ENCODE peak calls at places on chromosomes 6 and 20, in ten cellular contexts. B is aorta, U is fibroblast of lung, V is right cardiac atrium, X is GM06990, E is adipocyte, A is upper lobe of right lung, C is cardiac muscle cell, D is neuronal stem cell, Z is GM23338. Q is an unnamed sample.

GRCh38 chr6:122026572-122027369 is 372.7 kb upstream of the HSF2 start:
- DNase-seq in C (no peak), A (no peak), E (peak; percentile 70), B (no peak), D (no peak), X (no peak), U (no peak), Z (no peak), V (no peak), Q (no peak)

GRCh38 chr6:29035951-29036350 is 9.0 kb downstream of the OR2W1 start:
- DNase-seq in X (no peak), U (no peak), C (no peak), Z (peak; percentile 34), D (no peak), A (no peak), E (no peak), B (no peak), V (no peak), Q (no peak)

GRCh38 chr6:42459888-42460287 is 8.2 kb upstream of the TRERF1 start:
- DNase-seq in D (no peak), A (no peak), E (no peak), U (no peak), C (no peak), X (no peak), Z (no peak), V (no peak), B (no peak), Q (no peak)

GRCh38 chr6:160337301-160337700 is 10.9 kb upstream of the SLC22A3 start:
- DNase-seq in B (no peak), A (no peak), U (no peak), C (no peak), E (peak; percentile 6), X (no peak), D (no peak), Z (no peak), V (no peak), Q (no peak)

GRCh38 chr20:41027872-41028358 is 707 bp upstream of the TOP1 start:
- DNase-seq in U (no peak), X (no peak), V (no peak), B (no peak), Z (no peak), E (no peak), D (no peak), A (no peak), C (no peak), Q (no peak)

GRCh38 chr20:34012735-34013134 is 19.0 kb downstream of the RALY start:
- DNase-seq in V (no peak), U (no peak), E (no peak), A (no peak), B (no peak), X (no peak), Z (no peak), C (no peak), D (no peak), Q (no peak)

GRCh38 chr6:13261464-13261994 is 66.8 kb downstream of the TBC1D7 start:
- DNase-seq in C (no peak), B (no peak), X (peak; percentile 53), D (no peak), Z (no peak), U (no peak), V (no peak), A (no peak), E (no peak), Q (no peak)

GRCh38 chr6:132130530-132131298 is 179.5 kb upstream of the CCN2 start:
- DNase-seq in U (peak; percentile 85), Z (no peak), D (no peak), C (no peak), V (peak; percentile 71), E (no peak), B (peak; percentile 87), X (no peak), A (no peak), Q (no peak)

GRCh38 chr6:84422380-84422968 is 195.0 kb upstream of the CEP162 start:
- DNase-seq in C (peak; percentile 82), B (peak; percentile 91), U (peak; percentile 79), D (peak; percentile 72), V (peak; percentile 59), Z (peak; percentile 83), A (peak; percentile 65), X (peak; percentile 40), E (peak; percentile 78), Q (no peak)

GRCh38 chr6:144325232-144325631 is 40.1 kb downstream of the UTRN start:
- DNase-seq in C (no peak), E (no peak), A (no peak), B (no peak), V (no peak), D (no peak), U (no peak), Z (no peak), X (no peak), Q (no peak)

DNA sequence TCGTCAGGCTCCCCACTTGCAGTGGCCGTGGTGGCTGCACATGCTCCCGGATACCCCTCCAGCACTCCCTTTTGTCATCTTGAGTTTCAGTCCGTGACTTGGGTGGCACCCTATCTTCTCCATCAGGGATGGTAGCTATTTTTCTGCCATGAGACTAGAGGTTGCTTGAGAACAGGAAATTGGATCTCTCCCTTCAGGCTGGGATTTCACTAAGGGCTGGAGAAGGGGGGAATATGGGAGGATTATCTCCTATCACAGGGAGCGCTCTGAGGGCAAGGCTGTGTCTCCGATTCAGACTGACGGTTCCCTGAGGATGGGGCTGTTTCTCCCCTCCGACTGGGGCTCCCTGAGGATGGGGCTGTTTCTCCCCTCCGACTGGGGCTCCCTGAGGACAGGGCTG is 123.1 kb downstream of the MRPL14 start:
- DNase-seq in B (peak; percentile 35), D (no peak), A (no peak), C (no peak), Z (no peak), U (no peak), E (no peak), V (no peak), X (no peak), Q (no peak)
- H3K27me3 ChIP-seq in B (no peaks in the 10 kb centered on the region), D (peaks cover 80% of the 10 kb centered on the region), A (peaks cover 45% of the 10 kb centered on the region), C (no peaks in the 10 kb centered on the region), Z (peaks cover 30% of the 10 kb centered on the region), U (no peaks in the 10 kb centered on the region), E (no peaks in the 10 kb centered on the region), V (no peaks in the 10 kb centered on the region), X (peaks cover 2% of the 10 kb centered on the region), Q (peaks cover 37% of the 10 kb centered on the region)

DNA sequence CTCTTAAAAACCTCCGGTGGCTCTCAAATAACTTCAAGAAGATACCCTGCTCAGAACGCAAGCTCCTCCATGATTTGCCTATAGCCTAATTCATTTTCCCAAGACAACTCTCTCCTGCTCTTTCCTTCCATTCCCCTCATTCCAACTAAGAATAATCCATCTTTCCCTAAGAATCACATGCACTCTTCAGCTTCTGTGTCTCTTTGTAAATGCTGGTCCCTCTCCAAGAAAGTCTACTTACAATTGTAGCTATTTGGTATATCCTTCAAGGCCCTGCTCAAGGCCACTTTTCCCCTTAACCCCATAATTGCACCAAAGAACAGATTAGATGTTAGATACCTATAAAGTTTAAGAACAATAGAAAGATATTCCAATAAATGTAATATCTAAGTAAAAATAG is 7.4 kb upstream of the HEY2 start:
- DNase-seq in E (no peak), C (no peak), A (no peak), B (no peak), Z (no peak), U (no peak), X (no peak), V (no peak), D (no peak), Q (no peak)
- H3K27me3 ChIP-seq in E (peaks cover 13% of the 10 kb centered on the region), C (peaks cover 9% of the 10 kb centered on the region), A (peaks cover 30% of the 10 kb centered on the region), B (no peaks in the 10 kb centered on the region), Z (peaks cover 1% of the 10 kb centered on the region), U (peaks cover 17% of the 10 kb centered on the region), X (peaks cover 1% of the 10 kb centered on the region), V (no peaks in the 10 kb centered on the region), D (peaks cover 84% of the 10 kb centered on the region), Q (peaks cover 16% of the 10 kb centered on the region)

DNA sequence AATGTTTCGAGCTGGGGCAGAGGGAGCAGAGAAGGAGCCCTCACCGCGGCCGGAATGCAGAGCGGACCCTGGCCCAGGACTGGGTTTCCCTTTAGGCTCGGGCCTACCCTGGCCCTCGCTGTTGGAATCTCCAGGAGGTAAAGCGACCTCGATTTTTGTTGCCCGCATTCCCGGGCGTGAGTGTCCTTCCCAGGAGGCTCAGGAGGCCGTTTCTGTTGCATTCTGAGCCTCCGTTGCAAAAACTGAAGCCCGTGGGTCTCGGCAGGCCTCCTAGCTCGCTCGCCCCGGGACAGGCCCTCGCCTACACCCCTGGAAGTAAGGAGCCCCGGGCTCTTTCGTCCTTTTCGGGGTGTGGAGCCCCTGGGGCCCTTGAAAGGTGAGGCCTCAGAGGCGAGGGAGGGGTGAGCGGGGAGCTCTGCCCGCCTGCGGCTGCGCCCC is 2.2 kb downstream of the NR2E1 start:
- DNase-seq in X (no peak), V (no peak), C (no peak), D (no peak), Z (peak; percentile 69), A (no peak), E (no peak), U (no peak), B (no peak), Q (no peak)
- H3K27me3 ChIP-seq in X (peaks cover 6% of the 10 kb centered on the region), V (no peaks in the 10 kb centered on the region), C (peaks cover 100% of the 10 kb centered on the region), D (peaks cover 100% of the 10 kb centered on the region), Z (peaks cover 100% of the 10 kb centered on the region), A (peaks cover 100% of the 10 kb centered on the region), E (peaks cover 98% of the 10 kb centered on the region), U (peaks cover 92% of the 10 kb centered on the region), B (peaks cover 5% of the 10 kb centered on the region), Q (peaks cover 99% of the 10 kb centered on the region)

GRCh38 chr20:63017826-63018411 is 11.2 kb upstream of the BHLHE23 start:
- DNase-seq in U (no peak), E (no peak), C (no peak), B (peak; percentile 71), V (no peak), Z (peak; percentile 3), X (no peak), D (no peak), A (peak; percentile 56), Q (no peak)

GRCh38 chr20:63022501-63022900 is 15.7 kb upstream of the BHLHE23 start:
- DNase-seq in E (no peak), U (no peak), B (peak; percentile 32), X (no peak), A (peak; percentile 38), Z (peak; percentile 5), C (no peak), D (no peak), V (no peak), Q (no peak)

GRCh38 chr20:63021356-63022321 is 14.9 kb upstream of the BHLHE23 start:
- DNase-seq in E (no peak), D (no peak), X (no peak), B (peak; percentile 51), U (no peak), C (no peak), Z (no peak), A (peak; percentile 45), V (no peak), Q (no peak)

GRCh38 chr20:63023071-63023835 is 16.5 kb upstream of the BHLHE23 start:
- DNase-seq in U (no peak), D (no peak), B (peak; percentile 64), Z (no peak), C (no peak), A (peak; percentile 59), V (no peak), E (no peak), X (no peak), Q (no peak)

GRCh38 chr20:63020681-63021080 is 13.9 kb upstream of the BHLHE23 start:
- DNase-seq in C (no peak), B (peak; percentile 54), X (no peak), V (no peak), D (no peak), A (no peak), Z (no peak), E (no peak), U (no peak), Q (no peak)
- H3K27me3 ChIP-seq in C (peaks cover 3% of the 10 kb centered on the region), B (peaks cover 4% of the 10 kb centered on the region), X (no peaks in the 10 kb centered on the region), V (no peaks in the 10 kb centered on the region), D (peaks cover 25% of the 10 kb centered on the region), A (peaks cover 73% of the 10 kb centered on the region), Z (no peaks in the 10 kb centered on the region), E (peaks cover 82% of the 10 kb centered on the region), U (peaks cover 38% of the 10 kb centered on the region), Q (peaks cover 100% of the 10 kb centered on the region)

Q was measured in suprapubic skin.